ENCODE peak calls at places on chromosomes 16 and 17, in ten cellular contexts. R, O, Q, C, U, T, F, S, V and P are unnamed samples.

GRCh38 chr16:23827245-23827543 is 8.6 kb upstream of the PRKCB start:
- DNase-seq in T (no peak), S (peak), R (no peak), C (no peak), U (no peak), V (no peak), F (no peak), O (no peak), Q (no peak), P (no peak)

GRCh38 chr17:78137392-78138203 is 7.0 kb downstream of the TMC8 start:
- DNase-seq in O (no peak), C (no peak), Q (no peak), U (no peak), V (peak), R (no peak), F (no peak), S (peak), T (no peak), P (no peak)

GRCh38 chr17:44924107-44924544 is 8.8 kb upstream of the GFAP start:
- DNase-seq in S (no peak), V (no peak), C (no peak), Q (no peak), O (no peak), T (no peak), R (no peak), F (no peak), U (no peak), P (no peak)

GRCh38 chr16:26161461-26162180 is 469.9 kb downstream of the HS3ST4 start:
- DNase-seq in V (no peak), O (no peak), S (no peak), Q (no peak), U (no peak), C (no peak), T (no peak), F (no peak), R (no peak), P (no peak)

GRCh38 chr17:67210915-67211314 is 34.1 kb downstream of the HELZ start:
- DNase-seq in C (no peak), T (no peak), S (no peak), O (no peak), F (no peak), V (no peak), R (no peak), Q (no peak), U (no peak), P (no peak)

GRCh38 chr16:69179255-69180010 is 7.5 kb upstream of the SNTB2 start:
- DNase-seq in S (peak), V (no peak), T (peak), F (no peak), C (no peak), R (no peak), Q (peak), O (no peak), U (peak), P (peak)

GRCh38 chr17:33493566-33493965 is 200.5 kb upstream of the ASIC2 start:
- DNase-seq in F (no peak), S (no peak), V (no peak), C (no peak), U (no peak), R (no peak), O (no peak), Q (no peak), T (no peak), P (no peak)

GRCh38 chr17:81491761-81492160 is 20.8 kb downstream of the ACTG1 start:
- DNase-seq in U (no peak), S (no peak), T (no peak), O (no peak), C (no peak), R (no peak), F (no peak), Q (no peak), V (no peak), P (no peak)

GRCh38 chr17:30554839-30555751 is 77.9 kb downstream of the GOSR1 start:
- DNase-seq in V (peak), Q (no peak), T (no peak), U (peak), O (no peak), F (no peak), R (no peak), C (no peak), S (peak), P (peak)

GRCh38 chr16:15765880-15766279 is 90.9 kb downstream of the MYH11 start:
- DNase-seq in C (no peak), F (no peak), V (peak), R (peak), Q (peak), T (no peak), S (peak), U (peak), O (no peak), P (peak)

GRCh38 chr17:79852748-79853147 is 13.5 kb upstream of the CBX4 start:
- DNase-seq in V (no peak), F (no peak), S (peak), R (no peak), U (peak), C (no peak), Q (no peak), T (peak), O (no peak), P (peak)

GRCh38 chr16:4182581-4183257 is 59.2 kb downstream of the SRL start:
- DNase-seq in U (no peak), V (no peak), C (no peak), Q (peak), S (peak), R (no peak), F (no peak), O (no peak), T (no peak), P (no peak)

GRCh38 chr16:88804552-88805339 is 1.2 kb downstream of the CDT1 start:
- DNase-seq in U (no peak), Q (no peak), V (no peak), O (no peak), S (peak), C (no peak), T (no peak), R (no peak), F (no peak), P (no peak)

GRCh38 chr16:84836234-84836647 is 16.5 kb downstream of the CRISPLD2 start:
- DNase-seq in F (no peak), R (no peak), O (no peak), C (no peak), U (peak), S (no peak), T (peak), V (peak), Q (peak), P (peak)

GRCh38 chr16:28999577-28999976 is 14.7 kb downstream of the LAT start:
- DNase-seq in U (no peak), T (no peak), C (no peak), V (no peak), O (no peak), S (no peak), F (no peak), Q (no peak), R (no peak), P (no peak)

GRCh38 chr16:48035142-48035541 is 120.7 kb downstream of the ABCC12 start:
- DNase-seq in F (no peak), T (no peak), R (no peak), O (no peak), Q (no peak), V (no peak), C (no peak), U (no peak), S (no peak), P (no peak)

GRCh38 chr17:8807070-8807550 is 7.9 kb upstream of the MFSD6L start:
- DNase-seq in S (peak), O (no peak), R (no peak), Q (no peak), U (no peak), V (no peak), C (no peak), T (no peak), F (no peak), P (peak)

GRCh38 chr16:81778861-81779539 is at the start of gene PLCG2:
- DNase-seq in R (peak), T (peak), S (peak), C (peak), U (peak), Q (no peak), F (peak), V (peak), O (peak), P (peak)